ENCODE peak calls at places on chromosome 19, in ten cellular contexts. G is gastrocnemius medialis, C is breast epithelium, N is lower leg skin, A is uterus, V is HCT116, B is body of pancreas, X is tibial nerve, D is sigmoid colon, H is stomach. Z is an unnamed sample.

GRCh38 chr19:7515091-7515470 is 822 bp upstream of the ZNF358 start:
- DNase-seq in G (no peak), C (no peak), N (no peak), A (no peak), V (no peak), B (no peak), X (no peak), D (peak; percentile 92), H (peak; percentile 43), Z (no peak)

GRCh38 chr19:56222901-56223300 is 20.8 kb downstream of the ZSCAN5C start:
- DNase-seq in G (no peak), C (no peak), N (peak; percentile 79), A (no peak), V (no peak), B (no peak), X (no peak), D (no peak), H (no peak), Z (no peak)

GRCh38 chr19:20077791-20078463 is at the start of gene ZNF90:
- DNase-seq in G (peak; percentile 76), C (peak; percentile 96), N (peak; percentile 99), A (peak; percentile 96), V (no peak), B (peak; percentile 98), X (peak; percentile 99), D (peak; percentile 99), H (peak; percentile 97), Z (peak; percentile 29)

GRCh38 chr19:31548941-31549340 is 199.7 kb upstream of the TSHZ3 start:
- DNase-seq in G (no peak), C (no peak), N (peak; percentile 32), A (peak; percentile 20), V (no peak), B (peak; percentile 11), X (no peak), D (peak; percentile 27), H (no peak), Z (no peak)

GRCh38 chr19:33039108-33039599 is 25.5 kb downstream of the RHPN2 start:
- DNase-seq in G (no peak), C (no peak), N (no peak), A (no peak), V (no peak), B (no peak), X (no peak), D (no peak), H (no peak), Z (no peak)

GRCh38 chr19:19642506-19643157 is 825 bp downstream of the GMIP start:
- DNase-seq in G (no peak), C (no peak), N (no peak), A (no peak), V (no peak), B (no peak), X (no peak), D (no peak), H (no peak), Z (peak; percentile 60)

GRCh38 chr19:30406220-30406944 is 34.2 kb downstream of the ZNF536 start:
- DNase-seq in G (no peak), C (no peak), N (peak; percentile 68), A (no peak), V (no peak), B (peak; percentile 16), X (no peak), D (no peak), H (no peak), Z (no peak)

GRCh38 chr19:30871979-30872378 is 477.3 kb downstream of the TSHZ3 start:
- DNase-seq in G (no peak), C (no peak), N (peak; percentile 66), A (no peak), V (no peak), B (no peak), X (no peak), D (no peak), H (no peak), Z (no peak)

GRCh38 chr19:21472507-21472906 is 32.9 kb upstream of the ZNF429 start:
- DNase-seq in G (no peak), C (no peak), N (peak; percentile 14), A (no peak), V (no peak), B (no peak), X (no peak), D (no peak), H (no peak), Z (no peak)

GRCh38 chr19:7847664-7848063 is 17.6 kb downstream of the EVI5L start:
- DNase-seq in G (no peak), C (no peak), N (no peak), A (no peak), V (no peak), B (no peak), X (no peak), D (no peak), H (no peak), Z (no peak)

GRCh38 chr19:58439576-58440554 is at the start of gene ZNF132:
- DNase-seq in G (peak; percentile 98), C (peak; percentile 92), N (peak; percentile 99), A (peak; percentile 95), V (no peak), B (peak; percentile 99), X (peak; percentile 97), D (peak; percentile 99), H (peak; percentile 96), Z (no peak)
- TF ChIP-seq POLR2A in G (peak; percentile 38), C (no peak), N (no peak), A (no peak), V (no peak), B (peak; percentile 55), X (no peak), D (no peak), H (no peak), Z (no peak)

DNA sequence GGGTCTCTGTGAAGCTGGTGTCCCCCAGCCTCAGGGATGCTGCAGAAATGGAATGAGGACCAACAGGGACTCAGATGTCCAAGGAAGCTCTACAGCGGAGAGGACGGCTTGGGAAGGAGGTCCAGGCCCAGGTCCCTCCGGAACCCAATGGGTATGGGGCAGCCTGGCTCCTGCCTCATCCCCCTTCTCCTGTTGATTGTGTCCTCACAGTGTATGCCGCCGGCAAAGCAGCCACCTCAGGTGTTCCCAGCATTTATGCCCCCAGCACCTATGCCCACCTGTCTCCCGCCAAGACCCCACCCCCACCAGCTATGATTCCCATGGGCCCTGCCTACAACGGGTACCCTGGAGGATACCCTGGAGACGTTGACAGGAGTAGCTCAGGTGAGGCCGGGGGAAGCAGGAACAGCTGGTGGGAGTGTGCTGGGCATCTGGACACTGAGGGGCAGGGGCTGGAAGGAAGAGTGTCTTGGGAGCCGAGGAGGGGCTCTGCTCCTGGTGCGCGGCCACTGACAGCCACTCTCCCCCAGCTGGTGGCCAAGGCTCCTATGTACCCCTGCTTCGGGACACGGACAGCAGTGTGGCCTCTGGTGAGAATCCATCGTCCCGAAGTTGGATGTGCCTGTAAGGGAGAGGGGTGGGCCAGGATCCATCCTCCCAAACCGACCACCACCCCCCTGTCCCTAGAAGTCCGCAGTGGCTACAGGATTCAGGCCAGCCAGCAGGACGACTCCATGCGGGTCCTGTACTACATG is 2.4 kb upstream of the USF2 start:
- DNase-seq in G (no peak), C (peak; percentile 50), N (peak; percentile 87), A (peak; percentile 18), V (no peak), B (no peak), X (no peak), D (no peak), H (no peak), Z (no peak)
- TF ChIP-seq POLR2A in G (no peak), C (no peak), N (no peak), A (no peak), V (no peak), B (no peak), X (no peak), D (no peak), H (no peak), Z (no peak)

GRCh38 chr19:5134683-5135082 is 165.8 kb downstream of the KDM4B start:
- DNase-seq in G (no peak), C (no peak), N (no peak), A (no peak), V (no peak), B (no peak), X (no peak), D (no peak), H (no peak), Z (no peak)

GRCh38 chr19:5131866-5132561 is 163.1 kb downstream of the KDM4B start:
- DNase-seq in G (no peak), C (no peak), N (no peak), A (no peak), V (no peak), B (no peak), X (no peak), D (no peak), H (no peak), Z (no peak)

GRCh38 chr19:5132698-5133651 is 164.1 kb downstream of the KDM4B start:
- DNase-seq in G (no peak), C (no peak), N (no peak), A (no peak), V (no peak), B (no peak), X (no peak), D (no peak), H (no peak), Z (no peak)

GRCh38 chr19:5136060-5136855 is 167.3 kb downstream of the KDM4B start:
- DNase-seq in G (no peak), C (no peak), N (no peak), A (no peak), V (no peak), B (no peak), X (no peak), D (no peak), H (no peak), Z (no peak)

DNA sequence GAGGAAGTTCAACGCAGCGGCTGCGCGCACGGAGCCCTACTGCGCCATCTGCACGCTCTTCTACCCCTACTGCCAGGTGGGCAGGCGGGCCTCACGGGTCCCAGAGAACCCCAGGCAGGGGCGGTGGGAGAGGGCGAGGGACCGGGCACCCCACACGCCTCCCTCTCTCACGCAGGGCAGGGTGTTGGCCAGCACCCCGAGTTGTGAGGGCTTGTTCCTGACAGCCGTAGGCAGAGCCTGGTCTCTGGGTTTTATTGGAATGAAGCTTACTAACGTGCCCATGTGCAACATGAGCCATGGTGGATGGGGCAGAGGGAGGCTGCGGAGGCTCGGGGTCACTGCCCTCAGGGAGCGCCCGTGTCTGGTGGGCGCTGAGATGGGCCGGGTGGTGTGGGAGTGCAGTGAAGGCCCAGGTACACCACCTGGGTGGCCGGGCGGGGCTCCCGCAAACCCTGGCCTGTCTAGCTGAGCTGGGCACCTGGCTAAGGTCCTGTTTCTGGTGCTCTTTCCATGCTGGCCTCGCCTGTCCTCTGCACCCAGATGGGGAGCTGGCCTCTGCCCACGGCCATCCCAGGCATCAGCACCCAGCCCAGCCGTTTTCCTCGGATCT is 165.2 kb downstream of the KDM4B start:
- DNase-seq in G (no peak), C (no peak), N (no peak), A (no peak), V (no peak), B (no peak), X (no peak), D (no peak), H (no peak), Z (no peak)
- TF ChIP-seq POLR2A in G (no peak), C (no peak), N (no peak), A (no peak), V (no peak), B (no peak), X (no peak), D (no peak), H (no peak), Z (no peak)

DNA sequence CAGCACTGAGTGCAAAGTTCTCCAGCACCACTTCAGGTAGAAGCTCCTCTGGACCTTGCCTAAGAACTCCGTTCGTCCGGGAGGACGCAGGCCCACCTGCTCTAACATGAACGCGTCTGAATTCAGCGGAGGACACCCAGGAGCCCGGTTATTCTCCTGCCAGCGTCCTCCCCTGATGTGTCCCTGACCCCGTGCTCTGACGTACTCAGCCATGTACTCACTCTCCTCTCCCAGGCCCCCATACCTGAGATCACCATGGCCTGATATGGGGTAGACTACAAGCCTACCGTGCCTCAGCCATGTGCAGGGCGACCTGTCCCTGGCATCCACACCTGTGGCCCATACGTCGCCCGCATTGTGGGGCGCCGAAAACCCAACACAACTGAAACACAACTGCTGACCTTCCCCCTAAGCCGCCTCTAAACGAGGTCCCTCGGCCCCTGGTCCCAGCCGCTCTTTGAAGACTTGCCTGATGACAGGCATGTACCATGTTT is 744 bp upstream of the ZNF584 start:
- DNase-seq in G (no peak), C (no peak), N (no peak), A (no peak), V (no peak), B (no peak), X (no peak), D (no peak), H (no peak), Z (no peak)
- TF ChIP-seq POLR2A in G (no peak), C (no peak), N (no peak), A (no peak), V (no peak), B (no peak), X (no peak), D (no peak), H (no peak), Z (no peak)